ENCODE peak calls at places on chromosomes 3 and 15, in ten cellular contexts. L, D, Z, M, T, P, I, Q, F and S are unnamed samples.

GRCh38 chr3:54633444-54634121 is 294.3 kb downstream of the LRTM1 start:
- DNase-seq in L (no peak), D (no peak), Z (no peak), M (no peak), T (no peak), P (no peak), I (no peak), Q (no peak), F (no peak), S (no peak)

GRCh38 chr3:135905058-135905724 is 60.3 kb upstream of the PPP2R3A start:
- DNase-seq in L (peak; percentile 48), D (no peak), Z (no peak), M (no peak), T (no peak), P (no peak), I (no peak), Q (no peak), F (no peak), S (no peak)

GRCh38 chr3:13352621-13353131 is 67.4 kb downstream of the NUP210 start:
- DNase-seq in L (peak; percentile 73), D (no peak), Z (peak; percentile 36), M (no peak), T (no peak), P (peak; percentile 18), I (no peak), Q (no peak), F (no peak), S (peak; percentile 19)

GRCh38 chr3:88321696-88322095 is 171.9 kb downstream of the C3orf38 start:
- DNase-seq in L (no peak), D (peak; percentile 21), Z (no peak), M (no peak), T (no peak), P (no peak), I (no peak), Q (no peak), F (no peak), S (no peak)

GRCh38 chr15:95812491-95812890 is 518.0 kb upstream of the NR2F2 start:
- DNase-seq in L (peak; percentile 40), D (no peak), Z (no peak), M (no peak), T (peak; percentile 55), P (no peak), I (no peak), Q (no peak), F (no peak), S (no peak)

GRCh38 chr15:98120561-98120960 is 160.1 kb downstream of the ARRDC4 start:
- DNase-seq in L (peak; percentile 63), D (no peak), Z (no peak), M (no peak), T (no peak), P (no peak), I (no peak), Q (no peak), F (no peak), S (peak; percentile 55)

GRCh38 chr3:69011331-69011730 is 2.2 kb downstream of the EOGT start:
- DNase-seq in L (peak; percentile 71), D (no peak), Z (no peak), M (no peak), T (no peak), P (no peak), I (no peak), Q (no peak), F (no peak), S (no peak)

GRCh38 chr3:176767385-176767784 is 429.9 kb downstream of the TBL1XR1 start:
- DNase-seq in L (peak; percentile 93), D (no peak), Z (peak; percentile 11), M (no peak), T (peak; percentile 96), P (no peak), I (no peak), Q (no peak), F (no peak), S (peak; percentile 85)

GRCh38 chr15:75758071-75758872 is 45.6 kb upstream of the CSPG4 start:
- DNase-seq in L (peak; percentile 90), D (peak; percentile 57), Z (peak; percentile 84), M (peak; percentile 81), T (peak; percentile 77), P (peak; percentile 76), I (peak; percentile 69), Q (peak; percentile 36), F (peak; percentile 72), S (peak; percentile 95)

GRCh38 chr3:40192628-40193027 is 116.9 kb upstream of the EIF1B start:
- DNase-seq in L (no peak), D (no peak), Z (no peak), M (no peak), T (no peak), P (no peak), I (no peak), Q (no peak), F (no peak), S (no peak)

GRCh38 chr3:166809520-166809919 is 570.6 kb downstream of the ZBBX start:
- DNase-seq in L (no peak), D (no peak), Z (no peak), M (no peak), T (no peak), P (no peak), I (no peak), Q (no peak), F (no peak), S (no peak)

GRCh38 chr15:65416845-65417416 is 5.8 kb downstream of the IGDCC4 start:
- DNase-seq in L (peak; percentile 30), D (no peak), Z (no peak), M (no peak), T (peak; percentile 65), P (no peak), I (no peak), Q (no peak), F (no peak), S (peak; percentile 15)

GRCh38 chr15:78684645-78685044 is 43.6 kb upstream of the CHRNB4 start:
- DNase-seq in L (no peak), D (peak; percentile 6), Z (no peak), M (no peak), T (no peak), P (no peak), I (no peak), Q (no peak), F (no peak), S (peak; percentile 45)

GRCh38 chr15:27358751-27359434 is 387.9 kb downstream of the GABRG3 start:
- DNase-seq in L (no peak), D (no peak), Z (no peak), M (no peak), T (peak; percentile 23), P (no peak), I (no peak), Q (no peak), F (no peak), S (no peak)

GRCh38 chr15:77533530-77533929 is 99.2 kb downstream of the LINGO1 start:
- DNase-seq in L (no peak), D (no peak), Z (no peak), M (no peak), T (no peak), P (no peak), I (no peak), Q (no peak), F (no peak), S (no peak)

GRCh38 chr15:100372695-100373036 is 30.9 kb upstream of the ADAMTS17 start:
- DNase-seq in L (no peak), D (no peak), Z (no peak), M (no peak), T (no peak), P (no peak), I (no peak), Q (no peak), F (no peak), S (peak; percentile 77)

GRCh38 chr3:90035643-90036042 is 928.2 kb downstream of the EPHA3 start:
- DNase-seq in L (no peak), D (no peak), Z (no peak), M (no peak), T (no peak), P (no peak), I (no peak), Q (no peak), F (no peak), S (peak; percentile 22)

GRCh38 chr3:11212784-11213183 is 58.5 kb downstream of the HRH1 start:
- DNase-seq in L (no peak), D (no peak), Z (no peak), M (no peak), T (no peak), P (no peak), I (no peak), Q (no peak), F (no peak), S (no peak)

GRCh38 chr15:72375501-72375845 is 341 bp downstream of the HEXA start:
- DNase-seq in L (no peak), D (no peak), Z (peak; percentile 26), M (peak; percentile 27), T (no peak), P (no peak), I (no peak), Q (no peak), F (no peak), S (no peak)

GRCh38 chr3:155231792-155232191 is 61.7 kb downstream of the STRIT1 start:
- DNase-seq in L (no peak), D (no peak), Z (no peak), M (no peak), T (no peak), P (no peak), I (no peak), Q (no peak), F (no peak), S (no peak)

GRCh38 chr15:38254065-38254883 is 1.6 kb downstream of the SPRED1 start:
- DNase-seq in L (peak; percentile 71), D (peak; percentile 44), Z (peak; percentile 39), M (peak; percentile 60), T (peak; percentile 71), P (no peak), I (peak; percentile 70), Q (no peak), F (no peak), S (peak; percentile 29)

GRCh38 chr3:129184396-129184656 is 630 bp upstream of the CNBP start:
- DNase-seq in L (peak; percentile 31), D (no peak), Z (peak; percentile 29), M (no peak), T (no peak), P (no peak), I (no peak), Q (no peak), F (no peak), S (peak; percentile 28)

GRCh38 chr15:99992611-99993231 is 259.5 kb upstream of the LYSMD4 start:
- DNase-seq in L (no peak), D (no peak), Z (no peak), M (no peak), T (no peak), P (no peak), I (no peak), Q (no peak), F (no peak), S (no peak)

GRCh38 chr15:34851751-34852150 is 56.4 kb upstream of the ACTC1 start:
- DNase-seq in L (no peak), D (no peak), Z (no peak), M (peak; percentile 5), T (no peak), P (no peak), I (no peak), Q (no peak), F (no peak), S (no peak)

GRCh38 chr3:139117136-139117675 is 72.5 kb upstream of the PRR23C start:
- DNase-seq in L (peak; percentile 49), D (no peak), Z (no peak), M (no peak), T (peak; percentile 25), P (no peak), I (no peak), Q (no peak), F (no peak), S (peak; percentile 74)

GRCh38 chr15:31058236-31058962 is 43.1 kb downstream of the TRPM1 start:
- DNase-seq in L (no peak), D (no peak), Z (no peak), M (no peak), T (no peak), P (no peak), I (no peak), Q (no peak), F (no peak), S (no peak)